ENCODE peak calls at places on chromosome 21, in five cellular contexts. F is esophagus squamous epithelium, S is KG1, A is globus pallidus, Q is foreskin fibroblast. L is an unnamed sample.
A peak's percentile ranks its signal among the peaks of the same experiment; 100 is the strongest.

GRCh38 chr21:45286671-45287437 is 841 bp downstream of the POFUT2 start:
- DNase-seq in F (no peak), S (no peak), A (no peak), Q (no peak), L (no peak)

GRCh38 chr21:42153746-42154145 is 65.2 kb upstream of the ABCG1 start:
- DNase-seq in F (no peak), S (no peak), A (no peak), Q (no peak), L (no peak)

GRCh38 chr21:45957986-45958610 is 23.5 kb upstream of the COL6A1 start:
- DNase-seq in F (no peak), S (no peak), A (no peak), Q (peak; percentile 69), L (peak; percentile 81)

GRCh38 chr21:34770581-34770980 is 101.8 kb downstream of the CLIC6 start:
- DNase-seq in F (no peak), S (no peak), A (no peak), Q (no peak), L (no peak)

GRCh38 chr21:36966846-36967657 is 583 bp upstream of the HLCS start:
- DNase-seq in F (no peak), S (no peak), A (peak; percentile 29), Q (no peak), L (no peak)

GRCh38 chr21:34154878-34155277 is 81.5 kb downstream of the MRPS6 start:
- DNase-seq in F (no peak), S (no peak), A (no peak), Q (no peak), L (no peak)

GRCh38 chr21:45253180-45253579 is 34.5 kb downstream of the POFUT2 start:
- DNase-seq in F (no peak), S (no peak), A (no peak), Q (no peak), L (no peak)

GRCh38 chr21:38175321-38175720 is 81.5 kb upstream of the KCNJ15 start:
- DNase-seq in F (no peak), S (no peak), A (no peak), Q (no peak), L (no peak)

GRCh38 chr21:42187976-42188653 is 30.8 kb upstream of the ABCG1 start:
- DNase-seq in F (no peak), S (peak; percentile 84), A (peak; percentile 53), Q (no peak), L (no peak)

GRCh38 chr21:45108034-45108790 is 33.8 kb downstream of the ADARB1 start:
- DNase-seq in F (no peak), S (no peak), A (no peak), Q (no peak), L (no peak)

GRCh38 chr21:20875741-20876140 is 122.5 kb upstream of the NCAM2 start:
- DNase-seq in F (no peak), S (no peak), A (peak; percentile 29), Q (no peak), L (no peak)

GRCh38 chr21:44872568-44873355 is 728 bp downstream of the PTTG1IP start:
- DNase-seq in F (no peak), S (no peak), A (peak; percentile 16), Q (no peak), L (no peak)

GRCh38 chr21:18245493-18245967 is 897 bp downstream of the CHODL start:
- DNase-seq in F (no peak), S (no peak), A (no peak), Q (no peak), L (no peak)

GRCh38 chr21:42545317-42545716 is 31.7 kb downstream of the SLC37A1 start:
- DNase-seq in F (no peak), S (no peak), A (no peak), Q (no peak), L (no peak)

GRCh38 chr21:36347278-36347961 is 27.4 kb downstream of the MORC3 start:
- DNase-seq in F (no peak), S (no peak), A (no peak), Q (peak; percentile 26), L (no peak)

GRCh38 chr21:42581676-42582371 is 68.2 kb downstream of the SLC37A1 start:
- DNase-seq in F (no peak), S (no peak), A (no peak), Q (no peak), L (no peak)

GRCh38 chr21:36990508-36991205 is 15.8 kb upstream of the RIPPLY3 start:
- DNase-seq in F (no peak), S (no peak), A (no peak), Q (no peak), L (no peak)

GRCh38 chr21:43712268-43712942 is 6.5 kb upstream of the PDXK start:
- DNase-seq in F (no peak), S (no peak), A (no peak), Q (no peak), L (no peak)

GRCh38 chr21:45974073-45975016 is 7.2 kb upstream of the COL6A1 start:
- DNase-seq in F (no peak), S (no peak), A (no peak), Q (peak; percentile 85), L (no peak)

GRCh38 chr21:45537111-45537745 is 5.0 kb downstream of the SLC19A1 start:
- DNase-seq in F (no peak), S (no peak), A (no peak), Q (no peak), L (no peak)

L was measured in GM04503.